ENCODE peak calls at places on chromosomes 11 and 22, in six cellular contexts. U is stomach, V is sigmoid colon, F is K562, B is transverse colon, P is GM23338. R is an unnamed sample. For H3K36me3 and H3K4me1, the result is how much of the 10 kb centered on the place peaks cover.

GRCh38 chr11:64060861-64061444 is 25.2 kb downstream of the FLRT1 start:
- DNase-seq in F (peak), U (peak), P (peak), B (peak), V (no peak), R (peak)

GRCh38 chr11:128970598-128971190 is 28.0 kb upstream of the TP53AIP1 start:
- DNase-seq in B (no peak), V (no peak), F (no peak), U (no peak), P (no peak), R (peak)

GRCh38 chr11:107857550-107858216 is 904 bp downstream of the SLC35F2 start:
- DNase-seq in P (no peak), V (peak), F (no peak), U (no peak), B (no peak), R (no peak)

GRCh38 chr11:98434296-98434695 is 586.5 kb upstream of the CNTN5 start:
- DNase-seq in P (no peak), B (no peak), U (no peak), V (no peak), F (no peak), R (no peak)

GRCh38 chr11:35313066-35313765 is 106.1 kb downstream of the SLC1A2 start:
- DNase-seq in B (no peak), P (no peak), V (no peak), U (no peak), F (no peak), R (no peak)

GRCh38 chr22:48819232-48819631 is 1008.4 kb downstream of the BRD1 start:
- DNase-seq in B (no peak), F (no peak), U (no peak), P (no peak), V (no peak), R (no peak)

GRCh38 chr11:23226331-23226909 is 366.1 kb upstream of the CCDC179 start:
- DNase-seq in P (no peak), V (no peak), F (no peak), U (no peak), B (no peak), R (no peak)

GRCh38 chr11:73493838-73494598 is 103.9 kb downstream of the FAM168A start:
- DNase-seq in U (no peak), F (no peak), V (no peak), B (no peak), P (peak), R (no peak)

GRCh38 chr11:132620423-132620822 is 911.9 kb downstream of the OPCML start:
- DNase-seq in P (no peak), U (no peak), F (no peak), B (no peak), V (no peak), R (no peak)

GRCh38 chr22:29719894-29720645 is at the start of gene CABP7:
- DNase-seq in B (no peak), V (no peak), U (no peak), F (no peak), P (peak), R (no peak)

GRCh38 chr22:28600546-28601143 is 79.0 kb downstream of the TTC28 start:
- DNase-seq in U (no peak), P (peak), F (peak), V (no peak), B (no peak), R (no peak)

GRCh38 chr22:32996702-32997101 is 61.5 kb downstream of the SYN3 start:
- DNase-seq in U (no peak), B (peak), P (no peak), F (no peak), V (peak), R (peak)

GRCh38 chr22:37778370-37779009 is 29.2 kb upstream of the GCAT start:
- DNase-seq in U (no peak), B (no peak), F (no peak), V (no peak), P (no peak), R (no peak)
- H3K36me3 ChIP-seq in U (under half), B (under half), F (under half), V (under half), P (under half), R (under half)

DNA sequence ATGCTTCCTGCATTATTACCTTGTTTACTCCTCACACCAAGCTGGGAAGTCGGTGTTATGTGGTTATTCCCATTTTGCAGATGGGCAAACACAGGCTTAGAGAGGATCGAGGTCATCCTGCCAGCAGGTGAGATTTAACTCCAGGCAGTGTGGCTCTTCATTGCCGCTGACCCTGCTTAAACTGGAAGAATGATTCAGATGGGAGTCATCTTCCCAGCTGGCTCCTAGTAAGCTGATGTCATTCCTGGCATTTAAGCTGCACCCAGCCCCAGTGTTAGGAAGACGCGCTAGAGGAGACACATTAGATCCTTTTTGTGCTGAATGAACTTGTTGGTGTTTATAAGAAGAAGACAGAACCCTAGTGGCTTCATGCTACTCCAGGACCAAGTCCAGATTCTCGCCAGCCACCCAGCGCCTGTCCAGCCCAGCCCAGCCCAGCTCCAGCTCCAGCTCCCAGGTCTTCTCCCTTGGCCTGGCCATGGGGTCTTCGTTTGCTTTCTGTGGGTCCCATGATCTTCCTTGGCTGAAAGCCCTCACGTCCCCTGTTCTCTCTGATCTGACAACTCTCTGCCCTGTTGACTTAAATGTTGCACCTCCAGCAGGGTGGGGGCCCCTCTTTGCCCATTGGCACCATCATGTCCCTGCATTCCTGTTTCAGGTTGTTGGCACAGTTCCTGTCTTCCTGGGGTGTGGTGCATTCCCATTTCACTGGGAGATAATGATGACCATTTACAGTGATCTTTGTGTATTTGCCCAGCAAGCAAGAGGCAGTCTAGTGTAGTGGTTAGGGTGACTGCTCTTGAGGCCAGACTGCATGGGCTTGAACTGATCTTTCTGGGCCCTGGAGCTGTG is 13.6 kb downstream of the PARVB start:
- DNase-seq in V (peak), U (no peak), P (no peak), B (peak), F (no peak), R (no peak)
- TF ChIP-seq POLR2AphosphoS5 in V (peak), U (no peak), P (no peak), B (peak), F (no peak), R (peak)

GRCh38 chr22:24026056-24026455 is 15.0 kb downstream of the CABIN1 start:
- DNase-seq in P (no peak), B (no peak), F (no peak), U (no peak), V (no peak), R (no peak)
- H3K4me1 ChIP-seq in P (under half), B (under half), F (under half), U (under half), V (under half), R (under half)

DNA sequence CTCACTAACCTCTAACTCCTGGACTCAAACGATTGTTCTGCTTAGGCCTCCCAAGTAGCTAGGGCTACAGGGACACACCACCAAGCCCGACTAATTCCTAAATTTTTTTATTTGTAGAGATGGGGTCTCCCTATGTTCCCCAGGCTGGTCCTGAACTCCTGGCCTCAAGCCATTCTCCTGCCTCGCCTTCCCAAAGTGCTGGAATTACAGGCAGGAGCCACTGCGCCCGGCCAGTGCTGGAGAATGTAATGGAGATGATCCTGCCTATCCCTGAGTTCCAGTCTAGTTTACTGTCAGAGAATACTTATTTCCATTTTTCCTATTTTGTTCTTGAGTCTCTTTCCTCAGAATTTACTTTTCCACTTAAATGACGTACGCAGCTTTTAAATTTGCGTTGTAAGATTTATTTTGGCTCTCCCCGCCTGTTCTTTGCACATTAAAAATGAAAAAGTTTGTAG is at the start of gene CHEK1:
- DNase-seq in V (no peak), B (peak), U (no peak), P (no peak), F (no peak), R (no peak)
- H3K36me3 ChIP-seq in V (under half), B (under half), U (under half), P (under half), F (half or more), R (under half)

GRCh38 chr11:42175203-42175602 is 715.8 kb upstream of the LRRC4C start:
- DNase-seq in F (no peak), U (no peak), P (no peak), B (no peak), V (no peak), R (no peak)

GRCh38 chr11:42172441-42172840 is 713.0 kb upstream of the LRRC4C start:
- DNase-seq in P (no peak), B (no peak), F (no peak), V (no peak), U (no peak), R (no peak)

GRCh38 chr11:42170601-42171000 is 711.1 kb upstream of the LRRC4C start:
- DNase-seq in F (no peak), U (no peak), B (no peak), P (no peak), V (no peak), R (no peak)

GRCh38 chr11:42171046-42171445 is 711.6 kb upstream of the LRRC4C start:
- DNase-seq in U (no peak), P (no peak), B (no peak), F (no peak), V (no peak), R (no peak)
- TF ChIP-seq POLR2AphosphoS5 in U (no peak), P (no peak), B (no peak), F (no peak), V (no peak), R (no peak)

DNA sequence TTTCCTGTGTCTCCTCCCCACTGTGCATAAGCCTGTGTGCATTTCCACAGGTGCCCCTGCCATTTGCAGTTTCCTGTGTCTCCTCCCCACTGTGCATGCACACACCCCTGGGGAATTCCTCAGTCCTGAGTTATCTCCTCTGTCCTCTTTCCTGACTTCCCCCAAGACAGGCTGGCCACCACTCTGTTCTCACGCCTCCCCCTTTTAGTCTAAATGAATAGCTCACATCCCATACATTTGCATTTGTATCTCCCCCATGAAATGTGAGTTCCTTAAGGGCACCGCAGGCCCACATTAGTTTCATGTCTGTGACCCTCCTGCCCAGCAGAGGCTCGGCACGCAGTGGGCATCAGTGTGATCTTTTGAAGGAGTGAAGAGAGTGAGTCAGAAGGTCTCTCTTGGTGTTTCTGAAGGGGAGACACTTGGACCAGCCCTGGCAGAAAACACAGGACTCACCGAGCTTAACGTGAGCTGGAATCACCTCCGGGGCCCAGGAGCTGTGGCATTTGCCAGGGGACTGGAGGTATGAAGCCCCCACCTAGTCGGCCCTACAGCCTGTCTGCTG is 6.2 kb downstream of the LRRC74B start:
- DNase-seq in B (no peak), V (no peak), F (no peak), U (no peak), P (peak), R (no peak)
- H3K4me1 ChIP-seq in B (under half), V (under half), F (under half), U (under half), P (under half), R (under half)

DNA sequence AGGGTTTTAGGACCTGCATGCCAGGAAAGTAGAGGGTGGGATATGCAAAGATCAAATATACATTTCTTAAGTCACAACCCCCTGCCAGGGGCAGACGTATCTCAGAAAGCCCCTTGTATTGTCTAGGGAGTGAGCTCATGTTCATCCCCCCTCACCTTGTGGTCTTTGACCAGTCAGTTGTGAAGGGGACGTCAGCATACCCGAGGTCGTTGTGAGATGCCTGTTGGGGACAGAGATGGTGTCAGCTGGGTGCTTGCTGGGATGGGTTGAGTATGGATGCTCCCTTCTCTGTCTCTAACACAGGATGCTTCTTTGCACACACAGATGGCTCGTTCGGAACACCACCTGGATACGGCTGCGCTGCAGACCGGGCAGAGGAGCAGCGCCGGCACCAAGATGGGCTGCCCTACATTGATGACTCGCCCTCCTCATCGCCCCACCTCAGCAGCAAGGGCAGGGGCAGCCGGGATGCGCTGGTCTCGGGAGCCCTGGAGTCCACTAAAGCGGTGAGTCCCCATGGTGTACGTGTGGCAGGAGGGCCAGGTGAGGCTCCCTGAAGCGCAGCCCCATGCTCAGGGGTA is 73.3 kb downstream of the BCR start:
- DNase-seq in B (no peak), V (no peak), U (no peak), P (no peak), F (peak), R (no peak)
- H3K36me3 ChIP-seq in B (under half), V (under half), U (under half), P (under half), F (half or more), R (under half)

DNA sequence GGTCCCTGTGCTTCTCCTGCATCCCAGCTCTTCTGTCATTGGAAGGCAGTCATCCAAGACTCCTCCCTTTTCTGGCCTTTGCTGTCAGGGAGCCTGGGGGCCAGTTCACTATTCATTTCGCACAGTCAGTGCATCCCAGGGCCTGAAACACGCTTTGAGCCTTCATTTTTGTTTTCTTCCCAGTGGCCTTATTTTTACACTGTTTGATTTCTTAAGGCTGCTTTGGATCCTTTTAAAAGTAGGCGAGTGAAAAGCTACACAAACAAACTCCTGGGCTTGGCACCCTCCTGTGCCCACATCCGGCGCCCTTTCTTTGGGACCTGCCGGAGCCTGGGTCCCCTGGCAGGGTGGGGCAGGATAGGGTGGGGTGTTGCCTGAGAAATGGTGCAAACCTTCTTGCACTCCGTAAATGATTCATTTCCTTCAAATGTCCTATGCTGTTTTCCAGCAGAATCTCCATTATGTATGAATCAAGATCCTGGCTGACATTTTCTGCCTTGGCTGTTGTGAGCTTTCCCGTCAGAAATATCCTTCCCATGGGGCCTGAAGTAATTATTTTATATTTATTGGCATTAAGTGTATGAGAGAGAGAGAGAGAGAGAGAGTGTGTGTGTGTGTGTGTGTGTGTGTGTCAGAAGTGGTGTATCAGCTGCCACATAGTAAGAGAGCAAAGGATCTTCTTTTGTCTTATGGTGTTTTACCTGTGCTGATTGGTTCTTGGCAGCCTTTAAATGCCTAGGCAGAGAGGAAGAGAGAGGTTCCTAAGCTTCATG is 45.6 kb downstream of the BCR start:
- DNase-seq in V (no peak), U (peak), F (peak), P (no peak), B (peak), R (peak)
- TF ChIP-seq POLR2AphosphoS5 in V (peak), U (no peak), F (no peak), P (no peak), B (no peak), R (peak)

GRCh38 chr11:13284776-13285588 is 7.4 kb downstream of the BMAL1 start:
- DNase-seq in V (no peak), U (no peak), F (no peak), P (no peak), B (no peak), R (no peak)

GRCh38 chr11:13286247-13286821 is 8.7 kb downstream of the BMAL1 start:
- DNase-seq in F (no peak), V (no peak), P (no peak), U (no peak), B (no peak), R (no peak)

GRCh38 chr11:13280323-13280722 is 2.7 kb downstream of the BMAL1 start:
- DNase-seq in F (no peak), B (no peak), V (no peak), P (no peak), U (no peak), R (no peak)

GRCh38 chr11:13280777-13281176 is 3.2 kb downstream of the BMAL1 start:
- DNase-seq in F (no peak), U (no peak), V (no peak), B (no peak), P (no peak), R (no peak)

DNA sequence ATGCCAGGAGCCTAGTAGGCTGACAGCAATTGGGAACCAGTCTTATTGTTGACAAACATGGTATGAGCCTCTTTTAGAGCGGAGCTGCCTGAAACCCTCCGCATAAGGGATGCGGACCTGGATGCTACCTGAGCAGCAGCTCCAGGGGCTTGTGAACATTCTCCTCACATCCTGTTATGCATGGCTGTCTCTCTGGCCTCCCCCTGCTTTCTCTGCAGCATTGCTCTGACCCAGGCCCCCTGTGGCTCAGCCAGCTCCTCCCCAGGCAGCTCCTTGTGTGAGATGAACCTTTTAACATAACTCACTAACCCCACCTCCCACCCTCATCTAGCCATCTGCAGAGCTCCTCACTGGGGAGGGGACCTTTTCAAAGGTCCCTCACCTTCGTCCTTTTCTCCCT is 6.0 kb downstream of the BMAL1 start:
- DNase-seq in P (peak), B (no peak), F (no peak), V (no peak), U (no peak), R (no peak)
- H3K4me1 ChIP-seq in P (under half), B (under half), F (under half), V (under half), U (under half), R (under half)

GRCh38 chr11:16011396-16011795 is 344.9 kb downstream of the SOX6 start:
- DNase-seq in V (no peak), P (no peak), U (no peak), B (no peak), F (no peak), R (no peak)
- H3K36me3 ChIP-seq in V (under half), P (under half), U (under half), B (under half), F (under half), R (under half)